ENCODE peak calls at places on chromosomes 11 and 22, in seven cellular contexts. H is left ventricle myocardium inferior, S is posterior vena cava, V is HCT116, R is mucosa of gallbladder, X is iris pigment epithelial cell, Y is H1. B is an unnamed sample.

GRCh38 chr22:17811119-17811518 is 36.9 kb upstream of the BID start:
- DNase-seq in H (no peak), S (no peak), V (no peak), R (no peak), X (no peak), Y (no peak), B (no peak)

GRCh38 chr11:71080239-71081097 is 171.9 kb downstream of the SHANK2 start:
- DNase-seq in H (peak), S (no peak), V (peak), R (peak), X (peak), Y (peak), B (peak)

GRCh38 chr11:78742430-78742829 is 167.8 kb upstream of the NARS2 start:
- DNase-seq in H (peak), S (no peak), V (no peak), R (peak), X (no peak), Y (no peak), B (no peak)

GRCh38 chr22:23121026-23121823 is 20.6 kb downstream of the RSPH14 start:
- DNase-seq in H (no peak), S (no peak), V (no peak), R (no peak), X (no peak), Y (no peak), B (no peak)

GRCh38 chr11:67238894-67239794 is 27.1 kb upstream of the GRK2 start:
- DNase-seq in H (no peak), S (no peak), V (no peak), R (no peak), X (peak), Y (no peak), B (no peak)

GRCh38 chr11:10494636-10495463 is 39.8 kb downstream of the AMPD3 start:
- DNase-seq in H (no peak), S (no peak), V (no peak), R (no peak), X (no peak), Y (no peak), B (no peak)

GRCh38 chr11:69530278-69531070 is 49.0 kb downstream of the LINC01488 start:
- DNase-seq in H (no peak), S (peak), V (no peak), R (no peak), X (no peak), Y (no peak), B (no peak)

GRCh38 chr11:2530131-2530854 is 85.5 kb downstream of the KCNQ1 start:
- DNase-seq in H (peak), S (peak), V (no peak), R (no peak), X (no peak), Y (no peak), B (no peak)

GRCh38 chr22:19630614-19631013 is 83.7 kb upstream of the SEPTIN5 start:
- DNase-seq in H (no peak), S (no peak), V (no peak), R (no peak), X (no peak), Y (no peak), B (no peak)

GRCh38 chr11:3109921-3110706 is 52.9 kb upstream of the CARS1 start:
- DNase-seq in H (no peak), S (peak), V (peak), R (no peak), X (peak), Y (peak), B (peak)

GRCh38 chr11:121024989-121025388 is 1.1 kb downstream of the TBCEL start:
- DNase-seq in H (no peak), S (no peak), V (no peak), R (no peak), X (peak), Y (no peak), B (peak)

GRCh38 chr11:69654660-69655478 is 13.9 kb downstream of the CCND1 start:
- DNase-seq in H (no peak), S (peak), V (no peak), R (peak), X (no peak), Y (no peak), B (peak)

GRCh38 chr11:91326751-91327150 is 897.9 kb upstream of the FAT3 start:
- DNase-seq in H (no peak), S (no peak), V (no peak), R (no peak), X (no peak), Y (no peak), B (no peak)

GRCh38 chr11:34028407-34028804 is 23.1 kb upstream of the CAPRIN1 start:
- DNase-seq in H (peak), S (no peak), V (no peak), R (no peak), X (no peak), Y (no peak), B (no peak)

GRCh38 chr11:103907548-103908455 is 128.6 kb upstream of the DDI1 start:
- DNase-seq in H (no peak), S (no peak), V (no peak), R (no peak), X (peak), Y (no peak), B (no peak)

GRCh38 chr11:1931326-1931725 is 11.8 kb downstream of the TNNT3 start:
- DNase-seq in H (no peak), S (peak), V (no peak), R (no peak), X (peak), Y (no peak), B (no peak)

GRCh38 chr11:70159612-70160570 is 43.2 kb upstream of the FADD start:
- DNase-seq in H (no peak), S (no peak), V (peak), R (peak), X (peak), Y (no peak), B (no peak)

GRCh38 chr11:109853156-109853776 is 239.9 kb upstream of the ZC3H12C start:
- DNase-seq in H (no peak), S (no peak), V (peak), R (no peak), X (peak), Y (no peak), B (peak)

GRCh38 chr11:18071098-18071705 is 25.1 kb upstream of the TPH1 start:
- DNase-seq in H (no peak), S (no peak), V (no peak), R (no peak), X (no peak), Y (no peak), B (no peak)

GRCh38 chr11:75482310-75482606 is 43.5 kb downstream of the GDPD5 start:
- DNase-seq in H (no peak), S (no peak), V (no peak), R (no peak), X (no peak), Y (no peak), B (no peak)

GRCh38 chr11:128660957-128661356 is 32.9 kb upstream of the FLI1 start:
- DNase-seq in H (no peak), S (no peak), V (no peak), R (no peak), X (no peak), Y (no peak), B (no peak)

GRCh38 chr11:19378814-19379213 is 138.1 kb upstream of the E2F8 start:
- DNase-seq in H (no peak), S (peak), V (no peak), R (no peak), X (no peak), Y (no peak), B (no peak)